ENCODE peak calls at places on chromosome 13, in eight cellular contexts. U is HT1080, I is PC-3, W is HEK293T, F is substantia nigra, D is fibroblast of the conjunctiva, L is neural crest cell, O is heart left ventricle. M is an unnamed sample.

GRCh38 chr13:112658807-112659206 is 31.0 kb upstream of the ATP11A start:
- DNase-seq in U (no peak), I (no peak), W (no peak), F (no peak), D (no peak), L (no peak), O (no peak), M (peak)

GRCh38 chr13:109968876-109969577 is 182.6 kb upstream of the IRS2 start:
- DNase-seq in U (no peak), I (no peak), W (no peak), F (no peak), D (no peak), L (no peak), O (peak), M (no peak)

GRCh38 chr13:45055902-45056648 is 64.2 kb upstream of the GTF2F2 start:
- DNase-seq in U (peak), I (peak), W (no peak), F (no peak), D (peak), L (no peak), O (no peak), M (peak)

GRCh38 chr13:51895906-51896888 is 34.4 kb downstream of the CCDC70 start:
- DNase-seq in U (peak), I (peak), W (peak), F (peak), D (peak), L (peak), O (peak), M (peak)

GRCh38 chr13:20492641-20493040 is 33.0 kb downstream of the CRYL1 start:
- DNase-seq in U (no peak), I (peak), W (no peak), F (no peak), D (peak), L (peak), O (no peak), M (peak)

GRCh38 chr13:20118268-20119140 is 42.3 kb downstream of the GJA3 start:
- DNase-seq in U (no peak), I (peak), W (peak), F (peak), D (no peak), L (peak), O (peak), M (peak)

GRCh38 chr13:61777281-61777680 is 361.6 kb upstream of the PCDH20 start:
- DNase-seq in U (no peak), I (no peak), W (no peak), F (no peak), D (no peak), L (no peak), O (no peak), M (no peak)

GRCh38 chr13:60111726-60112125 is 52.0 kb downstream of the DIAPH3 start:
- DNase-seq in U (no peak), I (no peak), W (no peak), F (no peak), D (no peak), L (no peak), O (no peak), M (peak)

GRCh38 chr13:52348081-52348480 is 57.9 kb downstream of the THSD1 start:
- DNase-seq in U (peak), I (no peak), W (no peak), F (no peak), D (peak), L (no peak), O (no peak), M (peak)

GRCh38 chr13:47798906-47799305 is 202.2 kb downstream of the SUCLA2 start:
- DNase-seq in U (peak), I (peak), W (no peak), F (no peak), D (no peak), L (no peak), O (no peak), M (peak)

GRCh38 chr13:75263741-75264407 is 218.1 kb downstream of the TBC1D4 start:
- DNase-seq in U (peak), I (peak), W (no peak), F (no peak), D (no peak), L (no peak), O (no peak), M (peak)

GRCh38 chr13:19818223-19818842 is 35.6 kb upstream of the PSPC1 start:
- DNase-seq in U (no peak), I (peak), W (peak), F (peak), D (no peak), L (peak), O (peak), M (peak)

GRCh38 chr13:46507978-46508377 is 45.0 kb upstream of the LRCH1 start:
- DNase-seq in U (peak), I (no peak), W (no peak), F (no peak), D (no peak), L (no peak), O (no peak), M (no peak)

GRCh38 chr13:82458169-82458568 is 1424.1 kb downstream of the SLITRK1 start:
- DNase-seq in U (peak), I (no peak), W (no peak), F (no peak), D (no peak), L (no peak), O (no peak), M (no peak)

GRCh38 chr13:45447050-45447661 is 17.6 kb upstream of the COG3 start:
- DNase-seq in U (no peak), I (no peak), W (no peak), F (no peak), D (no peak), L (no peak), O (no peak), M (no peak)

GRCh38 chr13:94178625-94179244 is 300.7 kb downstream of the DCT start:
- DNase-seq in U (no peak), I (peak), W (no peak), F (no peak), D (no peak), L (no peak), O (no peak), M (no peak)

GRCh38 chr13:50676602-50677001 is 166.9 kb downstream of the DLEU7 start:
- DNase-seq in U (peak), I (peak), W (no peak), F (no peak), D (no peak), L (no peak), O (no peak), M (peak)

GRCh38 chr13:94419304-94419943 is 60.1 kb downstream of the DCT start:
- DNase-seq in U (peak), I (peak), W (no peak), F (no peak), D (peak), L (no peak), O (no peak), M (peak)

GRCh38 chr13:29428310-29428991 is 167.0 kb downstream of the SLC7A1 start:
- DNase-seq in U (no peak), I (no peak), W (peak), F (no peak), D (no peak), L (peak), O (peak), M (peak)

GRCh38 chr13:39942901-39943273 is 287.4 kb downstream of the COG6 start:
- DNase-seq in U (peak), I (peak), W (peak), F (peak), D (peak), L (peak), O (peak), M (peak)

GRCh38 chr13:32911506-32911905 is 104.7 kb upstream of the KL start:
- DNase-seq in U (peak), I (peak), W (peak), F (peak), D (peak), L (no peak), O (peak), M (peak)